ENCODE peak calls at places on chromosome 4, in five cellular contexts. One of them, this sample, is unnamed.

GRCh38 chr4:111961806-111962205 is 183.4 kb upstream of the FAM241A start:
- DNase-seq in nephron progenitor cell: no peak
- DNase-seq in A549: no peak
- DNase-seq in cardiac fibroblast: no peak
- DNase-seq in WTC11: no peak
- DNase-seq in this sample: no peak

GRCh38 chr4:56448301-56448700 is 12.2 kb downstream of the PAICS start:
- DNase-seq in nephron progenitor cell: no peak
- DNase-seq in A549: no peak
- DNase-seq in cardiac fibroblast: no peak
- DNase-seq in WTC11: no peak
- DNase-seq in this sample: no peak

GRCh38 chr4:15469402-15470148 is at the start of gene CC2D2A:
- DNase-seq in nephron progenitor cell: peak
- DNase-seq in A549: peak
- DNase-seq in WTC11: no peak
- DNase-seq in cardiac fibroblast: peak
- DNase-seq in this sample: no peak

GRCh38 chr4:103718993-103719319 is 829 bp downstream of the TACR3 start:
- DNase-seq in nephron progenitor cell: peak
- DNase-seq in A549: no peak
- DNase-seq in cardiac fibroblast: no peak
- DNase-seq in WTC11: peak
- DNase-seq in this sample: no peak

GRCh38 chr4:87497141-87497540 is 32.0 kb downstream of the SPARCL1 start:
- DNase-seq in A549: no peak
- DNase-seq in nephron progenitor cell: no peak
- DNase-seq in cardiac fibroblast: no peak
- DNase-seq in WTC11: peak
- DNase-seq in this sample: no peak

GRCh38 chr4:99979872-99980271 is 29.8 kb upstream of the H2AZ1 start:
- DNase-seq in A549: no peak
- DNase-seq in nephron progenitor cell: no peak
- DNase-seq in cardiac fibroblast: no peak
- DNase-seq in WTC11: no peak
- DNase-seq in this sample: no peak

GRCh38 chr4:98745372-98745771 is 87.0 kb upstream of the TSPAN5 start:
- DNase-seq in nephron progenitor cell: no peak
- DNase-seq in A549: no peak
- DNase-seq in WTC11: peak
- DNase-seq in cardiac fibroblast: peak
- DNase-seq in this sample: no peak

GRCh38 chr4:13970349-13970748 is 342.8 kb upstream of the BOD1L1 start:
- DNase-seq in nephron progenitor cell: no peak
- DNase-seq in WTC11: no peak
- DNase-seq in cardiac fibroblast: no peak
- DNase-seq in A549: no peak
- DNase-seq in this sample: no peak

GRCh38 chr4:180947421-180947820 is 1295.8 kb upstream of the TENM3 start:
- DNase-seq in WTC11: no peak
- DNase-seq in A549: no peak
- DNase-seq in cardiac fibroblast: peak
- DNase-seq in nephron progenitor cell: no peak
- DNase-seq in this sample: no peak

GRCh38 chr4:8435656-8436121 is 4.8 kb downstream of the ACOX3 start:
- DNase-seq in WTC11: no peak
- DNase-seq in nephron progenitor cell: no peak
- DNase-seq in A549: no peak
- DNase-seq in cardiac fibroblast: peak
- DNase-seq in this sample: no peak

GRCh38 chr4:96145671-96146070 is 305.8 kb downstream of the PDHA2 start:
- DNase-seq in cardiac fibroblast: no peak
- DNase-seq in A549: no peak
- DNase-seq in nephron progenitor cell: no peak
- DNase-seq in WTC11: no peak
- DNase-seq in this sample: no peak

GRCh38 chr4:78734451-78735003 is 41.6 kb upstream of the BMP2K start:
- DNase-seq in cardiac fibroblast: no peak
- DNase-seq in A549: no peak
- DNase-seq in WTC11: no peak
- DNase-seq in nephron progenitor cell: no peak
- DNase-seq in this sample: no peak

GRCh38 chr4:6951880-6952381 is 42.3 kb downstream of the TBC1D14 start:
- DNase-seq in A549: no peak
- DNase-seq in cardiac fibroblast: no peak
- DNase-seq in nephron progenitor cell: no peak
- DNase-seq in WTC11: no peak
- DNase-seq in this sample: no peak

GRCh38 chr4:103032575-103032974 is 13.1 kb upstream of the SLC9B1 start:
- DNase-seq in nephron progenitor cell: no peak
- DNase-seq in WTC11: peak
- DNase-seq in A549: no peak
- DNase-seq in cardiac fibroblast: peak
- DNase-seq in this sample: no peak

GRCh38 chr4:122010610-122011009 is 58.8 kb upstream of the TRPC3 start:
- DNase-seq in A549: no peak
- DNase-seq in WTC11: no peak
- DNase-seq in nephron progenitor cell: no peak
- DNase-seq in cardiac fibroblast: no peak
- DNase-seq in this sample: no peak

GRCh38 chr4:164977243-164978164 is at the start of gene TRIM61:
- DNase-seq in WTC11: peak
- DNase-seq in cardiac fibroblast: peak
- DNase-seq in A549: no peak
- DNase-seq in nephron progenitor cell: peak
- DNase-seq in this sample: peak

GRCh38 chr4:4854649-4855292 is 4.7 kb upstream of the MSX1 start:
- DNase-seq in A549: no peak
- DNase-seq in cardiac fibroblast: no peak
- DNase-seq in WTC11: peak
- DNase-seq in nephron progenitor cell: peak
- DNase-seq in this sample: no peak

GRCh38 chr4:118927976-118928375 is 39.3 kb downstream of the SYNPO2 start:
- DNase-seq in nephron progenitor cell: no peak
- DNase-seq in cardiac fibroblast: peak
- DNase-seq in A549: no peak
- DNase-seq in WTC11: no peak
- DNase-seq in this sample: no peak

GRCh38 chr4:112213850-112214249 is 17.7 kb upstream of the AP1AR start:
- DNase-seq in nephron progenitor cell: no peak
- DNase-seq in A549: no peak
- DNase-seq in WTC11: no peak
- DNase-seq in cardiac fibroblast: peak
- DNase-seq in this sample: no peak

GRCh38 chr4:151407466-151408379 is 1.3 kb upstream of the FHIP1A start:
- DNase-seq in cardiac fibroblast: no peak
- DNase-seq in A549: no peak
- DNase-seq in nephron progenitor cell: peak
- DNase-seq in WTC11: peak
- DNase-seq in this sample: peak

GRCh38 chr4:150739591-150739990 is 157.6 kb downstream of the MAB21L2 start:
- DNase-seq in WTC11: no peak
- DNase-seq in cardiac fibroblast: no peak
- DNase-seq in nephron progenitor cell: no peak
- DNase-seq in A549: no peak
- DNase-seq in this sample: no peak

GRCh38 chr4:148926861-148927260 is 484.6 kb upstream of the NR3C2 start:
- DNase-seq in A549: no peak
- DNase-seq in cardiac fibroblast: peak
- DNase-seq in nephron progenitor cell: no peak
- DNase-seq in WTC11: no peak
- DNase-seq in this sample: no peak

GRCh38 chr4:15598644-15599043 is 56.5 kb downstream of the FBXL5 start:
- DNase-seq in nephron progenitor cell: no peak
- DNase-seq in A549: no peak
- DNase-seq in WTC11: no peak
- DNase-seq in cardiac fibroblast: no peak
- DNase-seq in this sample: no peak

GRCh38 chr4:1346781-1347409 is at the start of gene UVSSA:
- DNase-seq in nephron progenitor cell: peak
- DNase-seq in A549: peak
- DNase-seq in cardiac fibroblast: peak
- DNase-seq in WTC11: peak
- DNase-seq in this sample: peak

GRCh38 chr4:1348014-1348513 is 1.1 kb downstream of the UVSSA start:
- DNase-seq in A549: no peak
- DNase-seq in cardiac fibroblast: no peak
- DNase-seq in nephron progenitor cell: no peak
- DNase-seq in WTC11: no peak
- DNase-seq in this sample: no peak

GRCh38 chr4:1347410-1347864 is 429 bp downstream of the UVSSA start:
- DNase-seq in WTC11: peak
- DNase-seq in cardiac fibroblast: peak
- DNase-seq in A549: peak
- DNase-seq in nephron progenitor cell: no peak
- DNase-seq in this sample: peak

GRCh38 chr4:1344696-1345095 is 2.3 kb upstream of the UVSSA start:
- DNase-seq in cardiac fibroblast: no peak
- DNase-seq in WTC11: no peak
- DNase-seq in A549: no peak
- DNase-seq in nephron progenitor cell: no peak
- DNase-seq in this sample: no peak

DNA sequence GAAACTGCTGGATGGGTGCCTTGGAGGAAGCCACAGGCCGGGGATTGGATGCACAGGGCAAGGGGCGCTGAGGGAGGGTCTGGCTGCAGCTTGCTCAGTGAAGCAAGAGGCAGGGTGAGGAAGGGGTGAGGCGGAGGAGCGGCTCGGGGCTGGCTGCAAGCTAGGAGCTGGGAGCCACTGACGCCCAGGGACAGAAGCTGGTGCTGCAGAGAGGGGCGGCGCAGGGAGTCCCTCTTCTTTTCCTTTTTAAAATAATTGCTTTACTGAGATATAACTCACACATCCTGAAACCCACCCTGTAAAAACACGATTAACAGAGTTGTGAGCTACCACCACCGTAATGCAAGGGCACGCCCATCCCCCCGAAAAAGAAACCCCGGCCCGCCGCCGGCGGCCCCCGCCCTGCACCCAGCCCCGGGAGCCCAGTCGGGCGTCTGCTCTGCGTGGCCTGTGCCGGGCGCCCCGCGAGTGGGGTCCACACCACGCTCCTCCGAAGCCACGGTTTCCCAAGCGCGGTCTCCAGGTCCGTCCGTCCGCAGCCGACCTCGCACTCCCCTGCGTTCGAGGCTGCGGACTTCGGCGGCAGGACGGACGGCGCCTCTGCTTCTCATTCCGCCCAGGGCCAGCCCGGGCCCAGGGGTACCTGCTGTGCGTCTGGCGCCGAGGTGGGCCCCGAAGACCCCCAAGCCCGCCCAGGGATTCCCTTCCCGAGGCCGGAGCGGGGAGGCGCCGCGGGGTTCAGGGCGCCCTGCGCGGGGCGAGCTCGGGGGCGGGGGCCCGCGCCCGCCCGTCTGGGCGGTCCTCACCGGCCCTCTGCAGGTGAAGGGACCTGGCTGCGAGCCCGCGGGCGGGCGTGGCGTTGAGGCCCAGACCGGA is 865 bp upstream of the UVSSA start:
- DNase-seq in WTC11: peak
- DNase-seq in A549: peak
- DNase-seq in nephron progenitor cell: peak
- DNase-seq in cardiac fibroblast: peak
- DNase-seq in this sample: peak
- TF ChIP-seq CTCF in WTC11: no peak
- TF ChIP-seq CTCF in A549: no peak
- TF ChIP-seq CTCF in nephron progenitor cell: no peak
- TF ChIP-seq CTCF in cardiac fibroblast: no peak
- TF ChIP-seq CTCF in this sample: no peak

DNA sequence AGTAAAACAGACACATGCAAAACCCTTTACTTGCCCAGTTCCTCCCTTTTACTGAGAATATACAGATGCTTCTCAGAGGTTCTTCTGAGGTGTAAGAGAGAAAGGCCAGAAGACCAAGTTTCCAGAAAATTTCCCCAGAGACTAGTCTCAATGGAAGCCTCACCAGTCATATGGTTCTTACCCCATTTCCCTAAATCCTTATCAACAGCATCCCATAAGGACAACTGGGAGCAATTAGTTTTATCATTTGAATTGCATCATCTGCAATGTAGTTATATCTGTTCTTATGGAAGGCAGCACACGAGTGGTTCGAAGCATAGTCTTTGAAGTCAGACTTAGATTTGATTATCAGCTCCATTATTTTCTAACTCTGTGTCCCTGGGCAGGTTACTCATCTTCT is 203.6 kb upstream of the PPARGC1A start:
- DNase-seq in WTC11: no peak
- DNase-seq in cardiac fibroblast: no peak
- DNase-seq in A549: no peak
- DNase-seq in nephron progenitor cell: no peak
- DNase-seq in this sample: no peak
- TF ChIP-seq CTCF in WTC11: no peak
- TF ChIP-seq CTCF in cardiac fibroblast: no peak
- TF ChIP-seq CTCF in A549: no peak
- TF ChIP-seq CTCF in nephron progenitor cell: no peak
- TF ChIP-seq CTCF in this sample: no peak

GRCh38 chr4:48138936-48139335 is 4.9 kb upstream of the TXK start:
- DNase-seq in A549: no peak
- DNase-seq in WTC11: no peak
- DNase-seq in cardiac fibroblast: no peak
- DNase-seq in nephron progenitor cell: no peak
- DNase-seq in this sample: no peak

GRCh38 chr4:48138511-48138910 is 4.5 kb upstream of the TXK start:
- DNase-seq in A549: no peak
- DNase-seq in nephron progenitor cell: no peak
- DNase-seq in WTC11: no peak
- DNase-seq in cardiac fibroblast: no peak
- DNase-seq in this sample: no peak

GRCh38 chr4:48139688-48140087 is 5.6 kb upstream of the TXK start:
- DNase-seq in nephron progenitor cell: no peak
- DNase-seq in WTC11: no peak
- DNase-seq in A549: no peak
- DNase-seq in cardiac fibroblast: peak
- DNase-seq in this sample: no peak

GRCh38 chr4:48137766-48138349 is 3.8 kb upstream of the TXK start:
- DNase-seq in A549: no peak
- DNase-seq in WTC11: no peak
- DNase-seq in nephron progenitor cell: no peak
- DNase-seq in cardiac fibroblast: no peak
- DNase-seq in this sample: no peak

GRCh38 chr4:48141048-48141447 is 7.0 kb upstream of the TXK start:
- DNase-seq in WTC11: no peak
- DNase-seq in nephron progenitor cell: no peak
- DNase-seq in cardiac fibroblast: peak
- DNase-seq in A549: peak
- DNase-seq in this sample: no peak
- TF ChIP-seq CTCF in WTC11: peak
- TF ChIP-seq CTCF in nephron progenitor cell: peak
- TF ChIP-seq CTCF in cardiac fibroblast: no peak
- TF ChIP-seq CTCF in A549: peak
- TF ChIP-seq CTCF in this sample: peak

GRCh38 chr4:62912531-62912930 is 1496.7 kb downstream of the TECRL start:
- DNase-seq in WTC11: no peak
- DNase-seq in A549: no peak
- DNase-seq in nephron progenitor cell: no peak
- DNase-seq in cardiac fibroblast: no peak
- DNase-seq in this sample: no peak
- TF ChIP-seq CTCF in WTC11: no peak
- TF ChIP-seq CTCF in A549: no peak
- TF ChIP-seq CTCF in nephron progenitor cell: no peak
- TF ChIP-seq CTCF in cardiac fibroblast: no peak
- TF ChIP-seq CTCF in this sample: no peak

GRCh38 chr4:83961575-83961974 is 425.7 kb downstream of the GPAT3 start:
- DNase-seq in nephron progenitor cell: no peak
- DNase-seq in cardiac fibroblast: peak
- DNase-seq in A549: no peak
- DNase-seq in WTC11: no peak
- DNase-seq in this sample: no peak
- TF ChIP-seq CTCF in nephron progenitor cell: no peak
- TF ChIP-seq CTCF in cardiac fibroblast: peak
- TF ChIP-seq CTCF in A549: peak
- TF ChIP-seq CTCF in WTC11: no peak
- TF ChIP-seq CTCF in this sample: no peak

This sample was measured in mesothelial cell of epicardium.